ENCODE peak calls at places on chromosomes 7 and 10, in six cellular contexts. V, I, L, F, P and U are unnamed samples.

GRCh38 chr7:147722119-147722518 is 868.4 kb upstream of the C7orf33 start:
- DNase-seq in V (no peak), I (no peak), L (no peak), F (no peak), P (no peak), U (no peak)

GRCh38 chr10:4246881-4247358 is 461.9 kb upstream of the KLF6 start:
- DNase-seq in V (no peak), I (no peak), L (no peak), F (no peak), P (no peak), U (no peak)

GRCh38 chr10:74078037-74078436 is 72.6 kb downstream of the AP3M1 start:
- DNase-seq in V (no peak), I (no peak), L (no peak), F (no peak), P (no peak), U (no peak)

GRCh38 chr7:73429218-73429617 is 4.4 kb upstream of the FZD9 start:
- DNase-seq in V (peak; percentile 75), I (no peak), L (no peak), F (no peak), P (no peak), U (no peak)

GRCh38 chr7:107667341-107667740 is 6.7 kb downstream of the SLC26A4 start:
- DNase-seq in V (peak; percentile 37), I (no peak), L (no peak), F (no peak), P (no peak), U (no peak)

GRCh38 chr7:98194672-98195457 is 16.4 kb upstream of the BHLHA15 start:
- DNase-seq in V (no peak), I (no peak), L (no peak), F (no peak), P (no peak), U (peak; percentile 69)

GRCh38 chr7:157890921-157891401 is 554.2 kb downstream of the DNAJB6 start:
- DNase-seq in V (no peak), I (no peak), L (no peak), F (no peak), P (no peak), U (no peak)

GRCh38 chr7:27939893-27940292 is 199.9 kb downstream of the TAX1BP1 start:
- DNase-seq in V (no peak), I (no peak), L (no peak), F (no peak), P (no peak), U (no peak)

GRCh38 chr7:100003711-100004661 is 11.4 kb upstream of the ZKSCAN1 start:
- DNase-seq in V (peak; percentile 26), I (peak; percentile 83), L (peak; percentile 73), F (no peak), P (peak; percentile 43), U (no peak)

GRCh38 chr10:18312385-18313145 is 172.3 kb downstream of the CACNB2 start:
- DNase-seq in V (peak; percentile 71), I (no peak), L (no peak), F (no peak), P (no peak), U (no peak)

GRCh38 chr10:132422169-132422691 is 25.2 kb downstream of the PWWP2B start:
- DNase-seq in V (no peak), I (no peak), L (no peak), F (no peak), P (no peak), U (no peak)

GRCh38 chr7:92808006-92808405 is 28.4 kb downstream of the CDK6 start:
- DNase-seq in V (no peak), I (no peak), L (no peak), F (no peak), P (no peak), U (no peak)

GRCh38 chr7:128741491-128741890 is 2.3 kb downstream of the CALU start:
- DNase-seq in V (no peak), I (no peak), L (no peak), F (no peak), P (no peak), U (no peak)

GRCh38 chr7:105838273-105839141 is 37.9 kb downstream of the ATXN7L1 start:
- DNase-seq in V (peak; percentile 74), I (peak; percentile 64), L (peak; percentile 64), F (no peak), P (no peak), U (no peak)

GRCh38 chr10:44697096-44697495 is 214.0 kb upstream of the TMEM72 start:
- DNase-seq in V (no peak), I (no peak), L (no peak), F (no peak), P (no peak), U (no peak)

GRCh38 chr10:565146-565545 is 124.3 kb downstream of the DIP2C start:
- DNase-seq in V (no peak), I (no peak), L (no peak), F (no peak), P (no peak), U (no peak)

GRCh38 chr7:94374721-94375120 is 20.0 kb upstream of the COL1A2 start:
- DNase-seq in V (no peak), I (no peak), L (no peak), F (no peak), P (no peak), U (no peak)

GRCh38 chr10:123140983-123141390 is 5.2 kb downstream of the HMX3 start:
- DNase-seq in V (no peak), I (no peak), L (no peak), F (no peak), P (no peak), U (no peak)

GRCh38 chr7:80335473-80336232 is 176.2 kb downstream of the GNAT3 start:
- DNase-seq in V (no peak), I (no peak), L (no peak), F (no peak), P (no peak), U (no peak)

GRCh38 chr7:102393467-102393866 is 2.7 kb upstream of the PRKRIP1 start:
- DNase-seq in V (no peak), I (no peak), L (no peak), F (no peak), P (no peak), U (no peak)

GRCh38 chr10:113704637-113705343 is 25.1 kb downstream of the CASP7 start:
- DNase-seq in V (peak; percentile 72), I (no peak), L (no peak), F (no peak), P (no peak), U (no peak)

GRCh38 chr7:25772802-25773201 is 379.2 kb upstream of the NFE2L3 start:
- DNase-seq in V (no peak), I (no peak), L (no peak), F (no peak), P (no peak), U (no peak)

GRCh38 chr7:25775570-25775969 is 376.4 kb upstream of the NFE2L3 start:
- DNase-seq in V (no peak), I (no peak), L (no peak), F (no peak), P (no peak), U (no peak)

GRCh38 chr7:25776737-25777109 is 375.3 kb upstream of the NFE2L3 start:
- DNase-seq in V (no peak), I (no peak), L (no peak), F (no peak), P (no peak), U (no peak)

GRCh38 chr7:25775999-25776736 is 375.8 kb upstream of the NFE2L3 start:
- DNase-seq in V (no peak), I (no peak), L (no peak), F (no peak), P (no peak), U (peak; percentile 25)

GRCh38 chr7:25774675-25775074 is 377.3 kb upstream of the NFE2L3 start:
- DNase-seq in V (no peak), I (no peak), L (no peak), F (no peak), P (no peak), U (peak; percentile 2)
- TF ChIP-seq CTCF in V (no peak), I (no peak), L (no peak), F (no peak), P (no peak), U (no peak)

GRCh38 chr7:12719141-12719919 is 31.9 kb downstream of the ARL4A start:
- DNase-seq in V (no peak), I (no peak), L (no peak), F (no peak), P (no peak), U (no peak)
- TF ChIP-seq CTCF in V (no peak), I (no peak), L (no peak), F (no peak), P (no peak), U (no peak)

GRCh38 chr10:96365571-96365970 is 6.8 kb upstream of the OPALIN start:
- DNase-seq in V (no peak), I (no peak), L (no peak), F (no peak), P (no peak), U (no peak)
- TF ChIP-seq CTCF in V (no peak), I (no peak), L (no peak), F (no peak), P (no peak), U (no peak)

GRCh38 chr10:128908109-128908898 is 558.7 kb upstream of the MGMT start:
- DNase-seq in V (peak; percentile 45), I (no peak), L (no peak), F (no peak), P (no peak), U (no peak)
- TF ChIP-seq CTCF in V (no peak), I (no peak), L (no peak), F (no peak), P (no peak), U (no peak)

GRCh38 chr10:97713828-97714400 is 384 bp downstream of the MARVELD1 start:
- DNase-seq in V (peak; percentile 71), I (peak; percentile 66), L (peak; percentile 84), F (peak; percentile 74), P (peak; percentile 44), U (peak; percentile 89)
- TF ChIP-seq CTCF in V (peak; percentile 31), I (no peak), L (peak; percentile 25), F (no peak), P (peak; percentile 36), U (peak; percentile 33)